ENCODE peak calls at places on chromosome 21, in five cellular contexts. N is foreskin fibroblast, V is WTC11, R is PC-3, J is sigmoid colon. Z is an unnamed sample.

GRCh38 chr21:33975548-33976081 is 60.0 kb upstream of the ATP5PO start:
- DNase-seq in V (no peak), R (peak; percentile 79), N (no peak), J (no peak), Z (peak; percentile 58)

GRCh38 chr21:45324430-45325205 is 36.9 kb upstream of the POFUT2 start:
- DNase-seq in N (no peak), J (peak; percentile 67), R (no peak), V (no peak), Z (no peak)

GRCh38 chr21:35284199-35284598 is 235.1 kb upstream of the RUNX1 start:
- DNase-seq in R (no peak), V (no peak), J (no peak), N (no peak), Z (no peak)

GRCh38 chr21:26153758-26154157 is 16.8 kb downstream of the APP start:
- DNase-seq in R (no peak), V (no peak), N (no peak), J (no peak), Z (no peak)

GRCh38 chr21:33954395-33954794 is 38.8 kb upstream of the ATP5PO start:
- DNase-seq in N (no peak), J (no peak), R (no peak), V (no peak), Z (no peak)

GRCh38 chr21:29914326-29914725 is 25.5 kb downstream of the GRIK1 start:
- DNase-seq in J (no peak), V (no peak), R (no peak), N (no peak), Z (no peak)

GRCh38 chr21:44375281-44375651 is 21.8 kb downstream of the TRPM2 start:
- DNase-seq in V (no peak), N (no peak), J (no peak), R (no peak), Z (peak; percentile 36)

GRCh38 chr21:46227811-46228344 is 696 bp downstream of the LSS start:
- DNase-seq in N (no peak), V (no peak), R (no peak), J (peak; percentile 67), Z (no peak)

GRCh38 chr21:14545906-14546480 is at the start of gene SAMSN1:
- DNase-seq in R (peak; percentile 47), J (peak; percentile 69), V (no peak), N (no peak), Z (peak; percentile 76)